ENCODE peak calls at places on chromosome 12, in nine cellular contexts. N is erythroblast; O is EH; K is GM06990; W is HFF-Myc; Y is stimulated activated CD4-positive, alpha-beta T cell treated with anti-CD3 and anti-CD28 coated beads, Interleukin-12 subunit alpha, Interleukin-12 subunit beta, amount 100 ng/mL, for 4 hours; S is mucosa of gallbladder; F is cardiac septum; L is NCI-H1105 treated with DMSO at 0.1 percent for 48 hours. I is an unnamed sample.

GRCh38 chr12:14327717-14328116 is 37.8 kb upstream of the ATF7IP start:
- DNase-seq in N (no peak), O (peak), K (no peak), W (peak), Y (no peak), S (no peak), F (no peak), L (no peak), I (no peak)

GRCh38 chr12:1197264-1198018 is 206.4 kb downstream of the ERC1 start:
- DNase-seq in N (no peak), O (peak), K (no peak), W (no peak), Y (no peak), S (no peak), F (no peak), L (no peak), I (no peak)

GRCh38 chr12:78187741-78188140 is 357.0 kb downstream of the NAV3 start:
- DNase-seq in N (no peak), O (no peak), K (no peak), W (no peak), Y (no peak), S (no peak), F (no peak), L (no peak), I (no peak)

GRCh38 chr12:42510823-42511222 is 78.7 kb downstream of the PRICKLE1 start:
- DNase-seq in N (no peak), O (no peak), K (no peak), W (no peak), Y (no peak), S (no peak), F (no peak), L (no peak), I (no peak)

GRCh38 chr12:51678086-51678724 is 87.2 kb downstream of the SCN8A start:
- DNase-seq in N (peak), O (peak), K (peak), W (no peak), Y (peak), S (no peak), F (no peak), L (peak), I (peak)

GRCh38 chr12:47875732-47876131 is 29.1 kb downstream of the VDR start:
- DNase-seq in N (no peak), O (no peak), K (no peak), W (no peak), Y (no peak), S (peak), F (no peak), L (no peak), I (no peak)

GRCh38 chr12:52020539-52021336 is 14.0 kb downstream of the TAMALIN start:
- DNase-seq in N (peak), O (peak), K (no peak), W (no peak), Y (peak), S (no peak), F (no peak), L (peak), I (no peak)

GRCh38 chr12:65891987-65892481 is 67.8 kb downstream of the HMGA2 start:
- DNase-seq in N (no peak), O (peak), K (no peak), W (peak), Y (no peak), S (peak), F (peak), L (no peak), I (no peak)

GRCh38 chr12:123050331-123050809 is 69.9 kb downstream of the ARL6IP4 start:
- DNase-seq in N (no peak), O (peak), K (no peak), W (no peak), Y (no peak), S (no peak), F (no peak), L (no peak), I (no peak)

GRCh38 chr12:67222302-67222701 is 46.9 kb upstream of the CAND1 start:
- DNase-seq in N (peak), O (peak), K (no peak), W (no peak), Y (no peak), S (no peak), F (no peak), L (peak), I (peak)

GRCh38 chr12:85275359-85275758 is 4.7 kb upstream of the ALX1 start:
- DNase-seq in N (peak), O (no peak), K (no peak), W (no peak), Y (no peak), S (no peak), F (no peak), L (no peak), I (no peak)

GRCh38 chr12:21852251-21852650 is 77.7 kb upstream of the KCNJ8 start:
- DNase-seq in N (no peak), O (peak), K (no peak), W (no peak), Y (no peak), S (no peak), F (no peak), L (no peak), I (no peak)

GRCh38 chr12:122909442-122910288 is 13.7 kb upstream of the VPS37B start:
- DNase-seq in N (no peak), O (no peak), K (no peak), W (no peak), Y (no peak), S (no peak), F (peak), L (peak), I (peak)

GRCh38 chr12:105219261-105220018 is 16.5 kb downstream of the APPL2 start:
- DNase-seq in N (no peak), O (no peak), K (no peak), W (no peak), Y (no peak), S (no peak), F (no peak), L (no peak), I (no peak)

GRCh38 chr12:127145929-127146789 is 1120.8 kb upstream of the TMEM132C start:
- DNase-seq in N (peak), O (peak), K (no peak), W (peak), Y (peak), S (peak), F (peak), L (no peak), I (no peak)

GRCh38 chr12:47079365-47079893 is at the start of gene PCED1B:
- DNase-seq in N (peak), O (peak), K (peak), W (no peak), Y (peak), S (peak), F (peak), L (peak), I (peak)

GRCh38 chr12:107130830-107131760 is 37.7 kb upstream of the CRY1 start:
- DNase-seq in N (no peak), O (no peak), K (no peak), W (peak), Y (no peak), S (no peak), F (no peak), L (peak), I (peak)

GRCh38 chr12:94649349-94650142 is 811 bp downstream of the TMCC3 start:
- DNase-seq in N (peak), O (no peak), K (peak), W (no peak), Y (peak), S (no peak), F (peak), L (peak), I (no peak)

GRCh38 chr12:15757553-15758255 is 31.5 kb downstream of the EPS8 start:
- DNase-seq in N (peak), O (peak), K (no peak), W (peak), Y (no peak), S (no peak), F (no peak), L (no peak), I (no peak)

GRCh38 chr12:13179159-13180074 is 17.1 kb upstream of the EMP1 start:
- DNase-seq in N (peak), O (peak), K (peak), W (no peak), Y (peak), S (peak), F (no peak), L (peak), I (no peak)